ENCODE peak calls at places on chromosome 3, in nine cellular contexts. One of them, this sample, is unnamed.

GRCh38 chr3:73206006-73206405 is 144.5 kb downstream of the EBLN2 start:
- DNase-seq in choroid plexus epithelial cell: no peak
- DNase-seq in cardiac muscle cell: no peak
- DNase-seq in lower leg skin: no peak
- DNase-seq in K562: no peak
- DNase-seq in AG10803: no peak
- DNase-seq in Calu3: no peak
- DNase-seq in upper lobe of left lung: no peak
- DNase-seq in progenitor cell of endocrine pancreas: no peak
- DNase-seq in this sample: no peak

GRCh38 chr3:42988097-42988496 is 9.0 kb downstream of the GASK1A start:
- DNase-seq in lower leg skin: no peak
- DNase-seq in upper lobe of left lung: no peak
- DNase-seq in choroid plexus epithelial cell: no peak
- DNase-seq in AG10803: no peak
- DNase-seq in Calu3: no peak
- DNase-seq in progenitor cell of endocrine pancreas: no peak
- DNase-seq in K562: no peak
- DNase-seq in cardiac muscle cell: no peak
- DNase-seq in this sample: no peak

GRCh38 chr3:100231668-100232067 is 29.1 kb upstream of the TBC1D23 start:
- DNase-seq in cardiac muscle cell: no peak
- DNase-seq in choroid plexus epithelial cell: no peak
- DNase-seq in AG10803: peak; percentile 18
- DNase-seq in lower leg skin: no peak
- DNase-seq in Calu3: no peak
- DNase-seq in K562: no peak
- DNase-seq in progenitor cell of endocrine pancreas: no peak
- DNase-seq in upper lobe of left lung: no peak
- DNase-seq in this sample: no peak

GRCh38 chr3:126484662-126485061 is 9.0 kb upstream of the ZXDC start:
- DNase-seq in lower leg skin: no peak
- DNase-seq in Calu3: no peak
- DNase-seq in choroid plexus epithelial cell: no peak
- DNase-seq in upper lobe of left lung: no peak
- DNase-seq in K562: no peak
- DNase-seq in AG10803: no peak
- DNase-seq in progenitor cell of endocrine pancreas: no peak
- DNase-seq in cardiac muscle cell: no peak
- DNase-seq in this sample: no peak

GRCh38 chr3:5016218-5017161 is 37.3 kb downstream of the BHLHE40 start:
- DNase-seq in progenitor cell of endocrine pancreas: no peak
- DNase-seq in K562: peak; percentile 90
- DNase-seq in lower leg skin: peak; percentile 91
- DNase-seq in upper lobe of left lung: peak; percentile 80
- DNase-seq in AG10803: peak; percentile 42
- DNase-seq in choroid plexus epithelial cell: peak; percentile 80
- DNase-seq in cardiac muscle cell: peak; percentile 61
- DNase-seq in Calu3: peak; percentile 74
- DNase-seq in this sample: peak; percentile 54

GRCh38 chr3:4712109-4712508 is 219.0 kb downstream of the ITPR1 start:
- DNase-seq in AG10803: peak; percentile 88
- DNase-seq in Calu3: peak; percentile 44
- DNase-seq in choroid plexus epithelial cell: peak; percentile 90
- DNase-seq in cardiac muscle cell: no peak
- DNase-seq in K562: no peak
- DNase-seq in progenitor cell of endocrine pancreas: no peak
- DNase-seq in upper lobe of left lung: peak; percentile 91
- DNase-seq in lower leg skin: no peak
- DNase-seq in this sample: no peak

GRCh38 chr3:166829896-166830295 is 550.2 kb downstream of the ZBBX start:
- DNase-seq in upper lobe of left lung: peak; percentile 35
- DNase-seq in lower leg skin: no peak
- DNase-seq in K562: no peak
- DNase-seq in cardiac muscle cell: no peak
- DNase-seq in AG10803: no peak
- DNase-seq in progenitor cell of endocrine pancreas: no peak
- DNase-seq in choroid plexus epithelial cell: no peak
- DNase-seq in Calu3: peak; percentile 52
- DNase-seq in this sample: no peak

GRCh38 chr3:194253270-194253669 is 97.9 kb downstream of the CPN2 start:
- DNase-seq in upper lobe of left lung: no peak
- DNase-seq in AG10803: no peak
- DNase-seq in Calu3: no peak
- DNase-seq in choroid plexus epithelial cell: no peak
- DNase-seq in K562: no peak
- DNase-seq in cardiac muscle cell: no peak
- DNase-seq in progenitor cell of endocrine pancreas: no peak
- DNase-seq in lower leg skin: no peak
- DNase-seq in this sample: no peak

GRCh38 chr3:45112939-45113338 is 33.2 kb downstream of the CDCP1 start:
- DNase-seq in AG10803: peak; percentile 75
- DNase-seq in choroid plexus epithelial cell: peak; percentile 88
- DNase-seq in Calu3: no peak
- DNase-seq in lower leg skin: no peak
- DNase-seq in K562: no peak
- DNase-seq in progenitor cell of endocrine pancreas: no peak
- DNase-seq in upper lobe of left lung: no peak
- DNase-seq in cardiac muscle cell: no peak
- DNase-seq in this sample: no peak

GRCh38 chr3:71690222-71690821 is 34.9 kb downstream of the EIF4E3 start:
- DNase-seq in upper lobe of left lung: no peak
- DNase-seq in progenitor cell of endocrine pancreas: no peak
- DNase-seq in lower leg skin: no peak
- DNase-seq in choroid plexus epithelial cell: peak; percentile 79
- DNase-seq in AG10803: peak; percentile 93
- DNase-seq in K562: no peak
- DNase-seq in cardiac muscle cell: no peak
- DNase-seq in Calu3: no peak
- DNase-seq in this sample: no peak

GRCh38 chr3:185225523-185225922 is 28.3 kb downstream of the EHHADH start:
- DNase-seq in choroid plexus epithelial cell: peak; percentile 78
- DNase-seq in cardiac muscle cell: no peak
- DNase-seq in K562: no peak
- DNase-seq in lower leg skin: no peak
- DNase-seq in Calu3: no peak
- DNase-seq in progenitor cell of endocrine pancreas: no peak
- DNase-seq in upper lobe of left lung: no peak
- DNase-seq in AG10803: peak; percentile 76
- DNase-seq in this sample: no peak

GRCh38 chr3:142898346-142899213 is 9.7 kb upstream of the PCOLCE2 start:
- DNase-seq in cardiac muscle cell: peak; percentile 31
- DNase-seq in lower leg skin: no peak
- DNase-seq in upper lobe of left lung: no peak
- DNase-seq in choroid plexus epithelial cell: no peak
- DNase-seq in Calu3: no peak
- DNase-seq in AG10803: no peak
- DNase-seq in progenitor cell of endocrine pancreas: no peak
- DNase-seq in K562: no peak
- DNase-seq in this sample: no peak

GRCh38 chr3:122149228-122149627 is 34.2 kb upstream of the CASR start:
- DNase-seq in cardiac muscle cell: no peak
- DNase-seq in Calu3: no peak
- DNase-seq in K562: no peak
- DNase-seq in lower leg skin: no peak
- DNase-seq in progenitor cell of endocrine pancreas: no peak
- DNase-seq in AG10803: no peak
- DNase-seq in choroid plexus epithelial cell: no peak
- DNase-seq in upper lobe of left lung: no peak
- DNase-seq in this sample: no peak

GRCh38 chr3:117540583-117540982 is 831.0 kb downstream of the TUSC7 start:
- DNase-seq in lower leg skin: no peak
- DNase-seq in upper lobe of left lung: no peak
- DNase-seq in progenitor cell of endocrine pancreas: no peak
- DNase-seq in Calu3: no peak
- DNase-seq in choroid plexus epithelial cell: peak; percentile 5
- DNase-seq in AG10803: no peak
- DNase-seq in cardiac muscle cell: no peak
- DNase-seq in K562: no peak
- DNase-seq in this sample: no peak

GRCh38 chr3:178385280-178385952 is 150.8 kb upstream of the KCNMB2 start:
- DNase-seq in lower leg skin: no peak
- DNase-seq in upper lobe of left lung: no peak
- DNase-seq in choroid plexus epithelial cell: peak; percentile 76
- DNase-seq in K562: peak; percentile 36
- DNase-seq in Calu3: peak; percentile 61
- DNase-seq in progenitor cell of endocrine pancreas: no peak
- DNase-seq in cardiac muscle cell: peak; percentile 48
- DNase-seq in AG10803: peak; percentile 44
- DNase-seq in this sample: peak; percentile 25

GRCh38 chr3:103532986-103533385 is 1098.2 kb downstream of the ZPLD1 start:
- DNase-seq in Calu3: no peak
- DNase-seq in choroid plexus epithelial cell: no peak
- DNase-seq in lower leg skin: no peak
- DNase-seq in upper lobe of left lung: no peak
- DNase-seq in cardiac muscle cell: no peak
- DNase-seq in K562: no peak
- DNase-seq in progenitor cell of endocrine pancreas: no peak
- DNase-seq in AG10803: no peak
- DNase-seq in this sample: no peak

GRCh38 chr3:161409069-161409468 is 37.8 kb upstream of the SPTSSB start:
- DNase-seq in AG10803: peak; percentile 40
- DNase-seq in progenitor cell of endocrine pancreas: no peak
- DNase-seq in cardiac muscle cell: no peak
- DNase-seq in Calu3: peak; percentile 76
- DNase-seq in choroid plexus epithelial cell: peak; percentile 71
- DNase-seq in upper lobe of left lung: no peak
- DNase-seq in K562: peak; percentile 14
- DNase-seq in lower leg skin: no peak
- DNase-seq in this sample: no peak

GRCh38 chr3:62682826-62683225 is 192.4 kb downstream of the CADPS start:
- DNase-seq in upper lobe of left lung: no peak
- DNase-seq in choroid plexus epithelial cell: no peak
- DNase-seq in Calu3: no peak
- DNase-seq in AG10803: no peak
- DNase-seq in K562: no peak
- DNase-seq in lower leg skin: no peak
- DNase-seq in cardiac muscle cell: no peak
- DNase-seq in progenitor cell of endocrine pancreas: no peak
- DNase-seq in this sample: no peak

GRCh38 chr3:73510784-73511183 is 114.0 kb downstream of the PDZRN3 start:
- DNase-seq in AG10803: no peak
- DNase-seq in progenitor cell of endocrine pancreas: no peak
- DNase-seq in lower leg skin: no peak
- DNase-seq in Calu3: no peak
- DNase-seq in choroid plexus epithelial cell: no peak
- DNase-seq in cardiac muscle cell: no peak
- DNase-seq in K562: no peak
- DNase-seq in upper lobe of left lung: no peak
- DNase-seq in this sample: no peak

GRCh38 chr3:140276698-140277097 is 341.7 kb downstream of the CLSTN2 start:
- DNase-seq in Calu3: peak; percentile 21
- DNase-seq in cardiac muscle cell: peak; percentile 80
- DNase-seq in AG10803: peak; percentile 35
- DNase-seq in upper lobe of left lung: peak; percentile 53
- DNase-seq in K562: no peak
- DNase-seq in lower leg skin: no peak
- DNase-seq in choroid plexus epithelial cell: peak; percentile 53
- DNase-seq in progenitor cell of endocrine pancreas: no peak
- DNase-seq in this sample: no peak
- TF ChIP-seq CTCF in Calu3: no peak
- TF ChIP-seq CTCF in cardiac muscle cell: peak; percentile 40
- TF ChIP-seq CTCF in AG10803: peak; percentile 41
- TF ChIP-seq CTCF in upper lobe of left lung: no peak
- TF ChIP-seq CTCF in K562: peak; percentile 44
- TF ChIP-seq CTCF in lower leg skin: no peak
- TF ChIP-seq CTCF in choroid plexus epithelial cell: peak; percentile 45
- TF ChIP-seq CTCF in progenitor cell of endocrine pancreas: peak; percentile 58
- TF ChIP-seq CTCF in this sample: peak; percentile 30

GRCh38 chr3:94775746-94776145 is 712.9 kb downstream of the NSUN3 start:
- DNase-seq in AG10803: no peak
- DNase-seq in upper lobe of left lung: no peak
- DNase-seq in Calu3: no peak
- DNase-seq in K562: no peak
- DNase-seq in cardiac muscle cell: no peak
- DNase-seq in lower leg skin: no peak
- DNase-seq in choroid plexus epithelial cell: no peak
- DNase-seq in progenitor cell of endocrine pancreas: no peak
- DNase-seq in this sample: no peak
- TF ChIP-seq CTCF in AG10803: no peak
- TF ChIP-seq CTCF in upper lobe of left lung: no peak
- TF ChIP-seq CTCF in Calu3: no peak
- TF ChIP-seq CTCF in K562: no peak
- TF ChIP-seq CTCF in cardiac muscle cell: no peak
- TF ChIP-seq CTCF in lower leg skin: no peak
- TF ChIP-seq CTCF in choroid plexus epithelial cell: no peak
- TF ChIP-seq CTCF in progenitor cell of endocrine pancreas: no peak
- TF ChIP-seq CTCF in this sample: no peak

GRCh38 chr3:82643948-82644347 is 882.5 kb upstream of the GBE1 start:
- DNase-seq in Calu3: peak; percentile 41
- DNase-seq in progenitor cell of endocrine pancreas: no peak
- DNase-seq in lower leg skin: no peak
- DNase-seq in K562: no peak
- DNase-seq in choroid plexus epithelial cell: peak; percentile 27
- DNase-seq in upper lobe of left lung: no peak
- DNase-seq in cardiac muscle cell: peak; percentile 45
- DNase-seq in AG10803: no peak
- DNase-seq in this sample: no peak
- TF ChIP-seq CTCF in Calu3: no peak
- TF ChIP-seq CTCF in progenitor cell of endocrine pancreas: peak; percentile 53
- TF ChIP-seq CTCF in lower leg skin: no peak
- TF ChIP-seq CTCF in K562: no peak
- TF ChIP-seq CTCF in choroid plexus epithelial cell: peak; percentile 35
- TF ChIP-seq CTCF in upper lobe of left lung: no peak
- TF ChIP-seq CTCF in cardiac muscle cell: no peak
- TF ChIP-seq CTCF in AG10803: no peak
- TF ChIP-seq CTCF in this sample: no peak

GRCh38 chr3:155080692-155081091 is 573 bp downstream of the MME start:
- DNase-seq in K562: no peak
- DNase-seq in upper lobe of left lung: no peak
- DNase-seq in lower leg skin: no peak
- DNase-seq in choroid plexus epithelial cell: peak; percentile 54
- DNase-seq in AG10803: no peak
- DNase-seq in progenitor cell of endocrine pancreas: no peak
- DNase-seq in cardiac muscle cell: no peak
- DNase-seq in Calu3: no peak
- DNase-seq in this sample: no peak

GRCh38 chr3:155075200-155075599 is 4.9 kb upstream of the MME start:
- DNase-seq in K562: no peak
- DNase-seq in Calu3: no peak
- DNase-seq in lower leg skin: no peak
- DNase-seq in AG10803: no peak
- DNase-seq in progenitor cell of endocrine pancreas: no peak
- DNase-seq in cardiac muscle cell: no peak
- DNase-seq in choroid plexus epithelial cell: no peak
- DNase-seq in upper lobe of left lung: no peak
- DNase-seq in this sample: no peak

GRCh38 chr3:155076888-155077287 is 3.2 kb upstream of the MME start:
- DNase-seq in cardiac muscle cell: no peak
- DNase-seq in upper lobe of left lung: no peak
- DNase-seq in lower leg skin: no peak
- DNase-seq in K562: no peak
- DNase-seq in Calu3: no peak
- DNase-seq in progenitor cell of endocrine pancreas: no peak
- DNase-seq in choroid plexus epithelial cell: peak; percentile 35
- DNase-seq in AG10803: no peak
- DNase-seq in this sample: no peak

GRCh38 chr3:155079795-155080546 is at the start of gene MME:
- DNase-seq in progenitor cell of endocrine pancreas: peak; percentile 34
- DNase-seq in AG10803: peak; percentile 80
- DNase-seq in upper lobe of left lung: peak; percentile 36
- DNase-seq in cardiac muscle cell: peak; percentile 70
- DNase-seq in K562: peak; percentile 15
- DNase-seq in choroid plexus epithelial cell: peak; percentile 69
- DNase-seq in Calu3: peak; percentile 58
- DNase-seq in lower leg skin: peak; percentile 86
- DNase-seq in this sample: peak; percentile 9

GRCh38 chr3:155078959-155079794 is 942 bp upstream of the MME start:
- DNase-seq in Calu3: no peak
- DNase-seq in AG10803: peak; percentile 71
- DNase-seq in K562: peak; percentile 32
- DNase-seq in progenitor cell of endocrine pancreas: no peak
- DNase-seq in cardiac muscle cell: no peak
- DNase-seq in choroid plexus epithelial cell: peak; percentile 49
- DNase-seq in lower leg skin: no peak
- DNase-seq in upper lobe of left lung: no peak
- DNase-seq in this sample: peak; percentile 11
- TF ChIP-seq CTCF in Calu3: no peak
- TF ChIP-seq CTCF in AG10803: peak; percentile 25
- TF ChIP-seq CTCF in K562: no peak
- TF ChIP-seq CTCF in progenitor cell of endocrine pancreas: peak; percentile 24
- TF ChIP-seq CTCF in cardiac muscle cell: no peak
- TF ChIP-seq CTCF in choroid plexus epithelial cell: peak; percentile 11
- TF ChIP-seq CTCF in lower leg skin: no peak
- TF ChIP-seq CTCF in upper lobe of left lung: no peak
- TF ChIP-seq CTCF in this sample: no peak